ENCODE peak calls at places on chromosomes 5 and 9, in nine cellular contexts. One of them, this sample, is unnamed. For H3K27me3, the result is how much of the 10 kb centered on the place peaks cover.

GRCh38 chr5:169302491-169303118 is 1.7 kb upstream of the SLIT3 start:
- DNase-seq in uterus: peak
- DNase-seq in GM23338: peak
- DNase-seq in heart right ventricle: peak
- DNase-seq in right atrium auricular region: peak
- DNase-seq in hepatocyte: peak
- DNase-seq in cardiac muscle cell: peak
- DNase-seq in WERI-Rb-1: peak
- DNase-seq in BE2C: peak
- DNase-seq in this sample: peak

GRCh38 chr5:89582768-89583339 is 699.9 kb upstream of the MEF2C start:
- DNase-seq in cardiac muscle cell: no peak
- DNase-seq in hepatocyte: no peak
- DNase-seq in WERI-Rb-1: no peak
- DNase-seq in GM23338: no peak
- DNase-seq in uterus: no peak
- DNase-seq in BE2C: no peak
- DNase-seq in right atrium auricular region: no peak
- DNase-seq in heart right ventricle: no peak
- DNase-seq in this sample: no peak

GRCh38 chr5:179817071-179817840 is 3.4 kb upstream of the SQSTM1 start:
- DNase-seq in right atrium auricular region: no peak
- DNase-seq in uterus: no peak
- DNase-seq in WERI-Rb-1: no peak
- DNase-seq in BE2C: no peak
- DNase-seq in cardiac muscle cell: no peak
- DNase-seq in heart right ventricle: peak
- DNase-seq in hepatocyte: no peak
- DNase-seq in GM23338: peak
- DNase-seq in this sample: no peak

GRCh38 chr9:135478858-135479468 is 619 bp upstream of the PPP1R26 start:
- DNase-seq in hepatocyte: peak
- DNase-seq in BE2C: no peak
- DNase-seq in cardiac muscle cell: peak
- DNase-seq in right atrium auricular region: peak
- DNase-seq in uterus: no peak
- DNase-seq in GM23338: peak
- DNase-seq in WERI-Rb-1: peak
- DNase-seq in heart right ventricle: no peak
- DNase-seq in this sample: no peak

GRCh38 chr5:124741711-124742496 is 4.5 kb downstream of the ZNF608 start:
- DNase-seq in uterus: no peak
- DNase-seq in GM23338: peak
- DNase-seq in heart right ventricle: no peak
- DNase-seq in right atrium auricular region: no peak
- DNase-seq in WERI-Rb-1: peak
- DNase-seq in hepatocyte: peak
- DNase-seq in cardiac muscle cell: peak
- DNase-seq in BE2C: no peak
- DNase-seq in this sample: peak

GRCh38 chr9:35871514-35871913 is 1.3 kb upstream of the OR13J1 start:
- DNase-seq in cardiac muscle cell: no peak
- DNase-seq in GM23338: no peak
- DNase-seq in WERI-Rb-1: no peak
- DNase-seq in BE2C: peak
- DNase-seq in uterus: no peak
- DNase-seq in heart right ventricle: no peak
- DNase-seq in right atrium auricular region: no peak
- DNase-seq in hepatocyte: no peak
- DNase-seq in this sample: no peak

GRCh38 chr5:151739939-151740335 is 18.5 kb downstream of the ATOX1 start:
- DNase-seq in cardiac muscle cell: no peak
- DNase-seq in heart right ventricle: no peak
- DNase-seq in GM23338: peak
- DNase-seq in uterus: no peak
- DNase-seq in right atrium auricular region: no peak
- DNase-seq in WERI-Rb-1: no peak
- DNase-seq in BE2C: no peak
- DNase-seq in hepatocyte: no peak
- DNase-seq in this sample: no peak

GRCh38 chr5:74179183-74179582 is 461.3 kb downstream of the ENC1 start:
- DNase-seq in WERI-Rb-1: peak
- DNase-seq in right atrium auricular region: no peak
- DNase-seq in heart right ventricle: no peak
- DNase-seq in hepatocyte: peak
- DNase-seq in cardiac muscle cell: no peak
- DNase-seq in uterus: no peak
- DNase-seq in GM23338: no peak
- DNase-seq in BE2C: no peak
- DNase-seq in this sample: no peak

GRCh38 chr9:134525841-134526797 is 115.5 kb upstream of the COL5A1 start:
- DNase-seq in hepatocyte: no peak
- DNase-seq in BE2C: no peak
- DNase-seq in GM23338: no peak
- DNase-seq in cardiac muscle cell: no peak
- DNase-seq in WERI-Rb-1: no peak
- DNase-seq in right atrium auricular region: peak
- DNase-seq in uterus: peak
- DNase-seq in heart right ventricle: peak
- DNase-seq in this sample: no peak

GRCh38 chr5:18010053-18010452 is 375.8 kb downstream of the TAF11L14 start:
- DNase-seq in right atrium auricular region: no peak
- DNase-seq in WERI-Rb-1: no peak
- DNase-seq in BE2C: peak
- DNase-seq in cardiac muscle cell: no peak
- DNase-seq in heart right ventricle: no peak
- DNase-seq in uterus: no peak
- DNase-seq in hepatocyte: no peak
- DNase-seq in GM23338: peak
- DNase-seq in this sample: no peak

GRCh38 chr5:82314964-82315728 is 37.0 kb upstream of the RPS23 start:
- DNase-seq in cardiac muscle cell: no peak
- DNase-seq in BE2C: no peak
- DNase-seq in heart right ventricle: no peak
- DNase-seq in hepatocyte: no peak
- DNase-seq in WERI-Rb-1: no peak
- DNase-seq in GM23338: no peak
- DNase-seq in uterus: no peak
- DNase-seq in right atrium auricular region: no peak
- DNase-seq in this sample: no peak

GRCh38 chr5:37837101-37838032 is 2.5 kb downstream of the GDNF start:
- DNase-seq in cardiac muscle cell: peak
- DNase-seq in BE2C: peak
- DNase-seq in hepatocyte: peak
- DNase-seq in uterus: peak
- DNase-seq in GM23338: peak
- DNase-seq in right atrium auricular region: peak
- DNase-seq in heart right ventricle: peak
- DNase-seq in WERI-Rb-1: peak
- DNase-seq in this sample: no peak
- H3K27me3 ChIP-seq in cardiac muscle cell: half or more
- H3K27me3 ChIP-seq in BE2C: under half
- H3K27me3 ChIP-seq in hepatocyte: half or more
- H3K27me3 ChIP-seq in uterus: under half
- H3K27me3 ChIP-seq in GM23338: half or more
- H3K27me3 ChIP-seq in right atrium auricular region: under half
- H3K27me3 ChIP-seq in heart right ventricle: half or more
- H3K27me3 ChIP-seq in WERI-Rb-1: half or more
- H3K27me3 ChIP-seq in this sample: under half

DNA sequence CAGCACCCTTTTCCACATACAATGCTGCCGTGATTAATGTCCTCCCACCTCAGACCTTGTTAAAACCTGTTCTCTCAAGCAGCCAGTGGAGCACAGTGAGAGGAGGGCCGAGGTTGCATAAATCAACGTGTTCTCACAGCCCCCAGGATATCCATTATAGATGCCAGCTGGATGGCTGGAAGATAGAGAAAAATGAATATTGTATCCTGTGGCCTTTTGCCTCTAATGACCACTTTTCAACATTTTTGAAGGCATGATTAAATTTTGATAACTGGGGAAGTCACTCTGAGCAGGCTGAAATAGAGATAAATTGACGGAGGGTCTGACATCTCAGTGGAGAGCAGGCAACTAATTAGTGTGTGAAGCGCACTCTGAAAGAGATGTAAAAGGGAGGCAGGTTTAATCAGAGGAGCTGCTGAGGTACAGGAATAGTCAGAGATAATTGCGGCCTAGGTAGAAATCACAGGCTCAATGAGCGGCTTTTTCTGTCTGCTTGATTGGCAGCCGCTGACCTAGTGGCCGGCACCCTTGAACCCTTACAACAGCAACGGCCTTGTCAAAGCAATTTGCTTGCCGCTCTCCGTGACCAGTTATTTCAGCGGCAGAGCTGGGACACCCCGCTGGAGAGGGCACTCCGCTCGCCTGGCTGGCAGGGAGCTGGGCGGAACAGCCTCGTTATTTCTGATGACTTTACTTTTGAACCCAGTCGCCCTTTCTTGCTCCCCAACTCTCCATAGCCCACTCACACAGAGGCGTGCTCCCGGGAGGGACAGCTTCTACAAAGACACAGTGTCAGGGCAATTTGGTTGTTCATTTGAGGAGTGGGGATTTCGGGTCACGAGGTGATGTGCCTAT is 560.7 kb downstream of the PSAT1 start:
- DNase-seq in WERI-Rb-1: no peak
- DNase-seq in hepatocyte: no peak
- DNase-seq in cardiac muscle cell: no peak
- DNase-seq in uterus: no peak
- DNase-seq in heart right ventricle: no peak
- DNase-seq in GM23338: no peak
- DNase-seq in right atrium auricular region: no peak
- DNase-seq in BE2C: no peak
- DNase-seq in this sample: no peak
- H3K4me3 ChIP-seq in WERI-Rb-1: no peak
- H3K4me3 ChIP-seq in hepatocyte: no peak
- H3K4me3 ChIP-seq in cardiac muscle cell: no peak
- H3K4me3 ChIP-seq in uterus: no peak
- H3K4me3 ChIP-seq in heart right ventricle: no peak
- H3K4me3 ChIP-seq in GM23338: no peak
- H3K4me3 ChIP-seq in right atrium auricular region: no peak
- H3K4me3 ChIP-seq in BE2C: no peak
- H3K4me3 ChIP-seq in this sample: no peak

GRCh38 chr5:135489466-135490244 is 37.5 kb upstream of the TIFAB start:
- DNase-seq in WERI-Rb-1: no peak
- DNase-seq in uterus: no peak
- DNase-seq in GM23338: peak
- DNase-seq in right atrium auricular region: no peak
- DNase-seq in cardiac muscle cell: peak
- DNase-seq in heart right ventricle: no peak
- DNase-seq in hepatocyte: no peak
- DNase-seq in BE2C: no peak
- DNase-seq in this sample: peak

GRCh38 chr5:135490245-135491037 is 38.3 kb upstream of the TIFAB start:
- DNase-seq in WERI-Rb-1: no peak
- DNase-seq in right atrium auricular region: no peak
- DNase-seq in cardiac muscle cell: peak
- DNase-seq in heart right ventricle: no peak
- DNase-seq in BE2C: no peak
- DNase-seq in uterus: no peak
- DNase-seq in GM23338: peak
- DNase-seq in hepatocyte: peak
- DNase-seq in this sample: no peak

GRCh38 chr5:135492319-135492626 is 40.1 kb upstream of the TIFAB start:
- DNase-seq in uterus: no peak
- DNase-seq in heart right ventricle: no peak
- DNase-seq in hepatocyte: no peak
- DNase-seq in right atrium auricular region: no peak
- DNase-seq in BE2C: no peak
- DNase-seq in WERI-Rb-1: no peak
- DNase-seq in cardiac muscle cell: no peak
- DNase-seq in GM23338: no peak
- DNase-seq in this sample: no peak

GRCh38 chr5:135491552-135492318 is 39.6 kb upstream of the TIFAB start:
- DNase-seq in BE2C: peak
- DNase-seq in GM23338: peak
- DNase-seq in heart right ventricle: no peak
- DNase-seq in WERI-Rb-1: no peak
- DNase-seq in cardiac muscle cell: peak
- DNase-seq in right atrium auricular region: no peak
- DNase-seq in hepatocyte: peak
- DNase-seq in uterus: no peak
- DNase-seq in this sample: peak

DNA sequence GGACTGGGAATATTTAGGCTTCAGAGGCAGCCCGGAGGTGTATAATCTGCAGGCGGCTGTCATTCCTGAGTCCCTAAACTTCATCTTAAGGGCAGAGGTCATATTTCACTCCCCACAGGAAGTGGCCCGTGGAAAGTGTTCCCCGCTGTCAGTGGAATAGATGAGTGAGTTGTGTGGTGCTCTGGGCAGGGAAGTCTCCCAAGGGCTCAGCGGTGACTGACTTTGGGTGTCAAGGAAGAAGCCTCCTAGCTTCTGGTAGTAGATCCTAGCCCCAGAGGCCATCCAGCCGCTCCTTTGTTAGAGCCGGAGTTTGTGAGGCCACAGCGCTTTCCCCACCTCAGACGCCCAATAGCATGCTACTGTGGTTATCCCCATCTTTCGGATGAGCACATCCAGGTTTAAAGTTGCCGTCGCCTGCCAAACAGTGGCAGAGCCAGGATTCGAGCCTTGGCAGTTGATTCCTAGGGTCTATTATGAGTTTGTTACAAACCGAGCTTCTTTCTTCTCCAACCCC is 38.9 kb upstream of the TIFAB start:
- DNase-seq in hepatocyte: no peak
- DNase-seq in heart right ventricle: no peak
- DNase-seq in uterus: no peak
- DNase-seq in BE2C: no peak
- DNase-seq in cardiac muscle cell: no peak
- DNase-seq in right atrium auricular region: no peak
- DNase-seq in GM23338: peak
- DNase-seq in WERI-Rb-1: no peak
- DNase-seq in this sample: no peak
- H3K27me3 ChIP-seq in hepatocyte: half or more
- H3K27me3 ChIP-seq in heart right ventricle: half or more
- H3K27me3 ChIP-seq in uterus: under half
- H3K27me3 ChIP-seq in BE2C: under half
- H3K27me3 ChIP-seq in cardiac muscle cell: half or more
- H3K27me3 ChIP-seq in right atrium auricular region: under half
- H3K27me3 ChIP-seq in GM23338: half or more
- H3K27me3 ChIP-seq in WERI-Rb-1: under half
- H3K27me3 ChIP-seq in this sample: under half

GRCh38 chr5:53601570-53601969 is 41.1 kb downstream of the NDUFS4 start:
- DNase-seq in WERI-Rb-1: no peak
- DNase-seq in hepatocyte: no peak
- DNase-seq in cardiac muscle cell: no peak
- DNase-seq in heart right ventricle: no peak
- DNase-seq in uterus: no peak
- DNase-seq in BE2C: no peak
- DNase-seq in GM23338: no peak
- DNase-seq in right atrium auricular region: no peak
- DNase-seq in this sample: no peak
- H3K4me3 ChIP-seq in WERI-Rb-1: no peak
- H3K4me3 ChIP-seq in hepatocyte: no peak
- H3K4me3 ChIP-seq in cardiac muscle cell: no peak
- H3K4me3 ChIP-seq in heart right ventricle: no peak
- H3K4me3 ChIP-seq in uterus: no peak
- H3K4me3 ChIP-seq in BE2C: no peak
- H3K4me3 ChIP-seq in GM23338: no peak
- H3K4me3 ChIP-seq in right atrium auricular region: no peak
- H3K4me3 ChIP-seq in this sample: no peak